ENCODE peak calls at places on chromosomes 3 and 15, in seven cellular contexts. Z is SK-N-SH, D is A549, Q is K562, U is HepG2, E is transverse colon, G is suprapubic skin. J is an unnamed sample.

GRCh38 chr15:88207565-88207964 is 49.0 kb downstream of the NTRK3 start:
- DNase-seq in Z (peak), D (no peak), Q (no peak), U (no peak), E (no peak), G (no peak), J (no peak)

GRCh38 chr3:195221015-195221853 is 49.7 kb downstream of the XXYLT1 start:
- DNase-seq in Z (peak), D (no peak), Q (no peak), U (no peak), E (no peak), G (no peak), J (peak)

GRCh38 chr3:162436826-162437225 is 940.2 kb downstream of the OTOL1 start:
- DNase-seq in Z (no peak), D (no peak), Q (no peak), U (no peak), E (no peak), G (no peak), J (no peak)

GRCh38 chr3:114451051-114451451 is 157.2 kb downstream of the TIGIT start:
- DNase-seq in Z (no peak), D (no peak), Q (no peak), U (no peak), E (no peak), G (no peak), J (no peak)

GRCh38 chr3:149894211-149894610 is 76.5 kb downstream of the PFN2 start:
- DNase-seq in Z (no peak), D (no peak), Q (no peak), U (no peak), E (no peak), G (no peak), J (no peak)

GRCh38 chr15:40937762-40938529 is 8.8 kb downstream of the DLL4 start:
- DNase-seq in Z (peak), D (peak), Q (no peak), U (no peak), E (peak), G (no peak), J (no peak)

GRCh38 chr15:40063563-40064011 is 24.6 kb upstream of the SRP14 start:
- DNase-seq in Z (no peak), D (peak), Q (no peak), U (no peak), E (no peak), G (no peak), J (no peak)

GRCh38 chr3:4332111-4332510 is 28.9 kb downstream of the SETMAR start:
- DNase-seq in Z (no peak), D (no peak), Q (no peak), U (no peak), E (no peak), G (no peak), J (no peak)

GRCh38 chr3:196122021-196122687 is 40.3 kb upstream of the TFRC start:
- DNase-seq in Z (no peak), D (no peak), Q (no peak), U (peak), E (no peak), G (no peak), J (no peak)

GRCh38 chr15:64776402-64776786 is 1.0 kb upstream of the RBPMS2 start:
- DNase-seq in Z (no peak), D (no peak), Q (no peak), U (no peak), E (no peak), G (no peak), J (peak)

GRCh38 chr3:187125319-187126031 is 13.8 kb downstream of the RPL39L start:
- DNase-seq in Z (no peak), D (no peak), Q (no peak), U (no peak), E (no peak), G (no peak), J (no peak)

GRCh38 chr3:171459130-171459941 is 869 bp downstream of the TNIK start:
- DNase-seq in Z (peak), D (peak), Q (no peak), U (no peak), E (peak), G (peak), J (peak)

DNA sequence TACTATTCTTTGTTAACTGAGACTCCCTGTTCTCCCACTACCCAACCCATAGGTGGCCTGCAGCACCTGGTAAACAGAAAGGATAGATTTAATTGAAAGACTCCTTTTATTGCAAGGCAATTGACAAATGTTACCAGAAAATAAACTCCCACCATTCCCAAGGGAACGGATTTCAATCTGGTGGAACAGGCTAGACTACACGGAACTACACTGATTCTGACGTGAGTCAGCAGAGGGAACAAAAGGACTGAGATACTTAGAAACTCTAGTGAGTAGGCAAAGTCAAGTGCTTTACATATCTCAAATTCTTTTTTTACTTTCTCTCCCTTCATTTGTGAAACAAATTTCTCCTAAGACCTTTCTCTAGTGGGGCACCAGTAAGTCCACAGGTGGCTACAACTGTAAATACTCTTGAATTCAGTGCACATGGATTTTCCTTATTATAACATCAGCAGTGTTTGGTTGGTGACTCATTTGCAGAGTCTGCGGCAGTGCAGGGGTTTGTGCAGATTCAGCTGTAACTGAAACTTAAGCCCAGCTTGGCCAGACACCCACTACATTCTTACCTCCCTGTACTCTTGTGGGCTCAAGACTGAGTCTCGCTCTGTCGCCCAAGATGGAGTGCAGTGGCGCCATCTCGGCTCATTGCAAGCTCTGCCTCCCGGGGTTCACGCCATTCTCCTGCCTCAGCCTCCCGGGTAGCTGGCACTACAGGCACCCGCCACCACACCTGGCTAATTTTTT is 34.3 kb upstream of the PLSCR2 start:
- DNase-seq in Z (no peak), D (peak), Q (no peak), U (peak), E (peak), G (no peak), J (no peak)
- TF ChIP-seq EP300 in Z (peak), D (no peak), Q (no peak), U (no peak), E (peak), G (no peak), J (no peak)

GRCh38 chr3:15756505-15756904 is 41.3 kb downstream of the ANKRD28 start:
- DNase-seq in Z (no peak), D (no peak), Q (no peak), U (no peak), E (no peak), G (no peak), J (no peak)

GRCh38 chr3:15754047-15754446 is 43.7 kb downstream of the ANKRD28 start:
- DNase-seq in Z (no peak), D (peak), Q (no peak), U (no peak), E (no peak), G (no peak), J (no peak)

GRCh38 chr3:15755780-15756179 is 42.0 kb downstream of the ANKRD28 start:
- DNase-seq in Z (no peak), D (no peak), Q (no peak), U (no peak), E (no peak), G (no peak), J (no peak)

GRCh38 chr3:15753056-15753710 is 44.6 kb downstream of the ANKRD28 start:
- DNase-seq in Z (no peak), D (peak), Q (no peak), U (peak), E (no peak), G (no peak), J (no peak)

GRCh38 chr3:15755181-15755580 is 42.6 kb downstream of the ANKRD28 start:
- DNase-seq in Z (no peak), D (no peak), Q (no peak), U (no peak), E (no peak), G (no peak), J (no peak)
- TF ChIP-seq EP300 in Z (no peak), D (no peak), Q (no peak), U (no peak), E (no peak), G (no peak), J (no peak)

GRCh38 chr3:142270407-142270806 is 45.0 kb upstream of the GK5 start:
- DNase-seq in Z (no peak), D (no peak), Q (no peak), U (no peak), E (no peak), G (no peak), J (no peak)
- TF ChIP-seq EP300 in Z (no peak), D (no peak), Q (no peak), U (no peak), E (no peak), G (no peak), J (no peak)

DNA sequence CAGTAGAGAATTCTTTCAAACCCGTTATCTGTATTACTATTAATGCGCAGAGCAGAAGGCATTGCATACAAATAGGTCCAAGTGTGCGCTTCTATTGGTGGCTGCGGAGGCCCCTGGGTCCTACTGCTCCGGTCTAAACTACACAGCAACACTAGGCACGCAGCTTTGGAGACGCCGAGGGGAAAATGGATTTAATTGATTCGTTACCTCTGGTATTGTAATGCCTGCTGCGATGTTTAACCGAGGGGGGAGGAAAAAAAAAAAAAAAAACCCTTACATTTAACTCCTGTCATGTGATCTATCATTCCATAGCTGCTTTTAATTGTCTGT is at the start of gene ROBO1:
- DNase-seq in Z (peak), D (peak), Q (no peak), U (no peak), E (no peak), G (no peak), J (no peak)
- TF ChIP-seq EP300 in Z (no peak), D (no peak), Q (no peak), U (no peak), E (no peak), G (no peak), J (no peak)

DNA sequence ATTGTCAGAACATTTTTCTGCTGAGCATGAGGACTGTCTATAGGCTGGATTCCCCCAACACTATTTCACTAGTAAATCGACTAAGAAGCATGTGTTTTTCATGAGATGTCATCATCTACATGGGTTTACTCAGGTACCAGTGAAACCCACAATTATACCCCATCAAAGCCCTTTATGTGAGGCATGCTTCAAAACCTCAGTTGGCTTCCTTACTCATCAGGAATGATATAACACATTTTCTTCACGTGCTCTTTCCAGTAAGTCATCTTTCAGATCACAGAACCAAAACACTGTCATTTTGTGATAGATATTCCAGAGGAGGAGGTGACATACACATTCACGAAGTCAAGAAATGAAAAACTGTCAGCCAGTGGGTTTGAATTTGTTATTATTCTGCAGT is 116.5 kb downstream of the ANO10 start:
- DNase-seq in Z (no peak), D (no peak), Q (no peak), U (no peak), E (no peak), G (no peak), J (no peak)
- TF ChIP-seq EP300 in Z (no peak), D (no peak), Q (no peak), U (no peak), E (no peak), G (no peak), J (no peak)

GRCh38 chr3:100503450-100503849 is 11.0 kb downstream of the TMEM45A start:
- DNase-seq in Z (no peak), D (no peak), Q (no peak), U (no peak), E (no peak), G (no peak), J (no peak)

GRCh38 chr3:100500320-100500880 is 8.0 kb downstream of the TMEM45A start:
- DNase-seq in Z (no peak), D (no peak), Q (no peak), U (no peak), E (no peak), G (no peak), J (no peak)

DNA sequence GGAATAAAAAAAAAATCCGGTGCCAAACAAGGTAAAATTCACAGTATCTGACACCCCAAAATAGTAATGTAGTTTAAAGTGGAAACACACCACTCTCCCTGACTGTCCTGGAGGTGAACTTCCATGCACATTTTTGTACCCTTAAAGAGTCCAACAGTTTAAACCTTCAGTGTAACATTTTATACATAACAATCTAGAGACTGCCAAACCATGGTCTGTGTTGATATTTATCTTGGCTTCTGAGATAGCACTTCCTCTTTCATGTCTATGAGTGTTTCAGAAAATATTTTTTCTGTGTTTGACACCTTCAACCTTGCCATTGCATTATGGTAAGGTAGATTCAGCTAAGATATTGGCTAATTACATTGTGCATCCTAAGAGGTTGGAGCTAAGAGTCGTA is 13.9 kb downstream of the TMEM45A start:
- DNase-seq in Z (no peak), D (no peak), Q (no peak), U (no peak), E (no peak), G (no peak), J (no peak)
- TF ChIP-seq EP300 in Z (no peak), D (no peak), Q (no peak), U (no peak), E (no peak), G (no peak), J (no peak)

GRCh38 chr3:7070461-7070860 is 209.5 kb downstream of the GRM7 start:
- DNase-seq in Z (no peak), D (no peak), Q (no peak), U (no peak), E (no peak), G (no peak), J (no peak)
- TF ChIP-seq EP300 in Z (no peak), D (no peak), Q (no peak), U (no peak), E (no peak), G (no peak), J (no peak)

DNA sequence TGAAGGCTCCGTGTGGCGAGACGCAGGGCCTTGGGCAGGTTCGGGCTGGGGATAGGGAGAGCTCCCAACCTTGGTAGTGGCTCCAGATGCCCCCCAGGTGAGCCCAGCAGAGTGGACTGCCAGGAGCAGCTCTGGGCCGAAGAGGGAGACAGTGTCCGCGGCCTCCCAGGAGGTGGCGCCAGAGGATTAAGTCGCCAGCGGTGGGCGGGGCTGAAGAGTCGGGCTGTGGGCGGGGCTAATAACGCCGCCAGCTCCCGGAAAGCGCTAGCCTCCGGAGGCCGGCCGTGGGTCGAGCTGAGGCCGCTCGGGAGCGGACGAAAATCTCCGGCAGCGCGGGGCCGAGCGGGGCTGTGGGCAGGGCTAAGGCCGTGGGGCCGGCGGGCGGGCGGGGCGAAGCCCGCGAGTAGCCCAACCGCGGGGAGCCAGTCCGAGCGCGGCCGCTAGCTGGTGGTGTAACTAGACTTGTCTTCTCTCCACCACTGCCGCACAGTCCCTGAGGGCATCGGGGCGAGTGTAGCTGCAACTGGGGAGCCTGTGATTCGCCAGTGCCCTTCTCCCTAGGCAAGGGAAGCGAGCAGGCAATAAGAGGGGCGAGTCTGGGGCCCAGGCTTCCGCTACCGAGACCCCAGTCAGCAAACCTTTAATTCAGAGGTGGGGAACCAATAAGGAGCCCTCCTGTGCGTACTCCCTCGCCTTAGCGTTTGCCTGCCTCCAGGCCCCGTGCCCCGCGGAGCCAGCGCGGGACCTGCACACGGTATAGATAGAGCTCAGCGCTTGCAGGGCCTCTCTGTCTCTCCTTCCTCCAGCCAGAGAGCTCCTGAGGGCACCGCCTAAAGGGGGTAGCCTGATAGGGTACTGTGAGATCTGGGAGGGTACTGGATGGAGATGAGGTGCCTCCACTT is 14.4 kb upstream of the BSN start:
- DNase-seq in Z (peak), D (peak), Q (peak), U (peak), E (peak), G (peak), J (peak)
- TF ChIP-seq EP300 in Z (no peak), D (no peak), Q (no peak), U (no peak), E (no peak), G (no peak), J (no peak)